ENCODE peak calls at places on chromosomes 11 and 22, in seven cellular contexts. Z, X, D, U, B, A and G are unnamed samples.

GRCh38 chr11:130648601-130649000 is 200.2 kb downstream of the ADAMTS15 start:
- DNase-seq in Z (no peak), X (no peak), D (no peak), U (no peak), B (no peak), A (no peak), G (peak)

GRCh38 chr11:89504270-89504669 is 13.1 kb upstream of the NOX4 start:
- DNase-seq in Z (no peak), X (no peak), D (no peak), U (no peak), B (no peak), A (no peak), G (no peak)

GRCh38 chr11:64859542-64860414 is 15.3 kb upstream of the CDC42BPG start:
- DNase-seq in Z (no peak), X (peak), D (peak), U (no peak), B (no peak), A (peak), G (no peak)

GRCh38 chr11:12677131-12677530 is 2.9 kb downstream of the TEAD1 start:
- DNase-seq in Z (peak), X (no peak), D (no peak), U (no peak), B (no peak), A (no peak), G (peak)

GRCh38 chr11:44451706-44452105 is 113.8 kb upstream of the CD82 start:
- DNase-seq in Z (no peak), X (no peak), D (no peak), U (no peak), B (no peak), A (no peak), G (no peak)

GRCh38 chr11:78295991-78296930 is 107.5 kb downstream of the USP35 start:
- DNase-seq in Z (no peak), X (no peak), D (no peak), U (no peak), B (no peak), A (no peak), G (no peak)

GRCh38 chr11:35163707-35164496 is 24.9 kb downstream of the CD44 start:
- DNase-seq in Z (peak), X (peak), D (peak), U (no peak), B (no peak), A (peak), G (peak)

GRCh38 chr11:79369094-79369493 is 71.7 kb downstream of the TENM4 start:
- DNase-seq in Z (no peak), X (no peak), D (no peak), U (no peak), B (no peak), A (no peak), G (no peak)

GRCh38 chr11:66126808-66127555 is 56.9 kb downstream of the PACS1 start:
- DNase-seq in Z (peak), X (peak), D (peak), U (peak), B (no peak), A (peak), G (peak)

GRCh38 chr11:28701760-28702449 is 593.7 kb downstream of the METTL15 start:
- DNase-seq in Z (no peak), X (no peak), D (no peak), U (peak), B (no peak), A (no peak), G (no peak)

GRCh38 chr22:20514658-20515406 is 7.4 kb downstream of the MED15 start:
- DNase-seq in Z (no peak), X (no peak), D (no peak), U (no peak), B (no peak), A (no peak), G (no peak)

GRCh38 chr11:119222308-119222707 is 16.2 kb downstream of the CBL start:
- DNase-seq in Z (no peak), X (no peak), D (no peak), U (no peak), B (no peak), A (no peak), G (no peak)

GRCh38 chr11:115606223-115607220 is 102.3 kb upstream of the CADM1 start:
- DNase-seq in Z (no peak), X (no peak), D (no peak), U (peak), B (no peak), A (no peak), G (no peak)

GRCh38 chr22:30238661-30239420 is 7.7 kb downstream of the LIF start:
- DNase-seq in Z (peak), X (no peak), D (no peak), U (no peak), B (no peak), A (no peak), G (peak)

GRCh38 chr22:38074181-38075104 is 9.5 kb downstream of the SLC16A8 start:
- DNase-seq in Z (peak), X (no peak), D (no peak), U (no peak), B (no peak), A (no peak), G (peak)

GRCh38 chr11:65366340-65366773 is 11.8 kb downstream of the TIGD3 start:
- DNase-seq in Z (peak), X (peak), D (no peak), U (no peak), B (no peak), A (peak), G (peak)

GRCh38 chr11:41256060-41256459 is 203.4 kb downstream of the LRRC4C start:
- DNase-seq in Z (peak), X (no peak), D (no peak), U (no peak), B (no peak), A (no peak), G (no peak)